ENCODE peak calls at places on chromosomes 7 and 10, in ten cellular contexts. I, Z, K, F, P, H, L, Q, S and T are unnamed samples.

GRCh38 chr10:100774223-100774622 is 28.8 kb downstream of the PAX2 start:
- DNase-seq in I (no peak), Z (no peak), K (no peak), F (no peak), P (no peak), H (no peak), L (no peak), Q (no peak), S (no peak), T (no peak)

GRCh38 chr7:129557686-129558481 is 53.6 kb upstream of the NRF1 start:
- DNase-seq in I (no peak), Z (no peak), K (no peak), F (peak), P (no peak), H (no peak), L (no peak), Q (no peak), S (no peak), T (no peak)

GRCh38 chr10:53209941-53210611 is 437.5 kb upstream of the MBL2 start:
- DNase-seq in I (no peak), Z (no peak), K (no peak), F (peak), P (no peak), H (no peak), L (peak), Q (no peak), S (no peak), T (no peak)

GRCh38 chr10:70557086-70557845 is 45.3 kb downstream of the PRF1 start:
- DNase-seq in I (no peak), Z (no peak), K (no peak), F (no peak), P (no peak), H (no peak), L (no peak), Q (no peak), S (no peak), T (no peak)

GRCh38 chr7:85630904-85631582 is 444.2 kb upstream of the SEMA3D start:
- DNase-seq in I (no peak), Z (no peak), K (no peak), F (no peak), P (no peak), H (no peak), L (no peak), Q (no peak), S (peak), T (no peak)

GRCh38 chr10:78277734-78278404 is 244.2 kb downstream of the RPS24 start:
- DNase-seq in I (no peak), Z (no peak), K (peak), F (no peak), P (no peak), H (no peak), L (no peak), Q (no peak), S (peak), T (no peak)

GRCh38 chr10:16967000-16967865 is 150.0 kb upstream of the RSU1 start:
- DNase-seq in I (no peak), Z (no peak), K (no peak), F (no peak), P (peak), H (no peak), L (no peak), Q (no peak), S (no peak), T (no peak)

GRCh38 chr7:41977165-41977651 is 259.8 kb downstream of the GLI3 start:
- DNase-seq in I (no peak), Z (no peak), K (peak), F (peak), P (no peak), H (no peak), L (peak), Q (peak), S (peak), T (no peak)

GRCh38 chr7:117873056-117873932 is at the start of gene CTTNBP2:
- DNase-seq in I (no peak), Z (no peak), K (peak), F (peak), P (no peak), H (peak), L (peak), Q (peak), S (peak), T (no peak)

GRCh38 chr10:75404335-75405200 is 3.0 kb upstream of the ZNF503 start:
- DNase-seq in I (no peak), Z (no peak), K (no peak), F (no peak), P (no peak), H (no peak), L (no peak), Q (no peak), S (no peak), T (no peak)

GRCh38 chr10:71323407-71323806 is 4.3 kb downstream of the SLC29A3 start:
- DNase-seq in I (no peak), Z (no peak), K (no peak), F (no peak), P (no peak), H (peak), L (peak), Q (no peak), S (no peak), T (no peak)

GRCh38 chr10:118209215-118209614 is 132.9 kb downstream of the FAM204A start:
- DNase-seq in I (no peak), Z (no peak), K (peak), F (no peak), P (no peak), H (no peak), L (no peak), Q (no peak), S (peak), T (no peak)

GRCh38 chr10:4533626-4534025 is 292.4 kb upstream of the AKR1E2 start:
- DNase-seq in I (no peak), Z (no peak), K (no peak), F (no peak), P (no peak), H (no peak), L (peak), Q (no peak), S (no peak), T (no peak)

GRCh38 chr7:100921039-100921438 is 25.4 kb upstream of the ACHE start:
- DNase-seq in I (no peak), Z (no peak), K (no peak), F (no peak), P (no peak), H (no peak), L (no peak), Q (no peak), S (no peak), T (no peak)